ENCODE peak calls at places on chromosomes 7 and 10, in seven cellular contexts. E is MM.1S, L is heart right ventricle, C is Peyer's patch, D is heart left ventricle, S is Panc1, W is AG04450. P is an unnamed sample.

GRCh38 chr7:69062020-69062760 is 536.1 kb upstream of the AUTS2 start:
- DNase-seq in L (no peak), W (peak; percentile 6), E (no peak), S (no peak), C (no peak), D (no peak), P (peak; percentile 2)

GRCh38 chr7:142867097-142867378 is 12.2 kb downstream of the EPHB6 start:
- DNase-seq in D (no peak), E (no peak), S (no peak), C (no peak), W (no peak), L (no peak), P (no peak)

GRCh38 chr10:128468462-128468861 is 342.2 kb upstream of the MKI67 start:
- DNase-seq in D (no peak), C (no peak), S (no peak), L (no peak), W (no peak), E (no peak), P (no peak)

GRCh38 chr10:28120043-28120749 is 121.3 kb upstream of the ODAD2 start:
- DNase-seq in C (no peak), L (no peak), D (no peak), E (no peak), S (no peak), W (no peak), P (no peak)

GRCh38 chr10:116274141-116274861 is 1.3 kb upstream of the GFRA1 start:
- DNase-seq in L (no peak), W (no peak), E (peak; percentile 26), D (no peak), C (no peak), S (no peak), P (peak; percentile 64)

GRCh38 chr10:112950714-112951348 is 784 bp downstream of the TCF7L2 start:
- DNase-seq in C (no peak), S (no peak), D (no peak), W (no peak), L (peak; percentile 34), E (peak; percentile 18), P (no peak)

GRCh38 chr7:21412953-21413352 is 14.9 kb upstream of the SP4 start:
- DNase-seq in S (no peak), L (no peak), E (no peak), D (no peak), C (no peak), W (no peak), P (no peak)

GRCh38 chr7:6116216-6116615 is 85.0 kb downstream of the ANKRD61 start:
- DNase-seq in D (no peak), L (no peak), W (no peak), S (no peak), C (no peak), E (no peak), P (no peak)

GRCh38 chr7:55552320-55553086 is 19.8 kb downstream of the VOPP1 start:
- DNase-seq in D (no peak), S (no peak), C (no peak), L (peak; percentile 59), E (peak; percentile 43), W (no peak), P (no peak)

GRCh38 chr7:79244482-79244881 is 209.0 kb downstream of the MAGI2 start:
- DNase-seq in D (no peak), E (no peak), C (no peak), W (no peak), L (no peak), S (no peak), P (no peak)

GRCh38 chr10:43874984-43875383 is 226.3 kb upstream of the ZNF32 start:
- DNase-seq in S (no peak), D (no peak), W (no peak), C (no peak), E (no peak), L (no peak), P (no peak)

GRCh38 chr7:8014399-8014798 is 45.8 kb downstream of the GLCCI1 start:
- DNase-seq in W (no peak), E (no peak), C (no peak), S (no peak), L (no peak), D (no peak), P (no peak)

GRCh38 chr7:55046582-55047347 is 27.9 kb downstream of the EGFR start:
- DNase-seq in C (no peak), E (no peak), W (no peak), S (no peak), D (no peak), L (no peak), P (no peak)

GRCh38 chr10:112053895-112054294 is 129.7 kb downstream of the GPAM start:
- DNase-seq in S (no peak), E (no peak), C (no peak), D (no peak), L (no peak), W (no peak), P (no peak)

GRCh38 chr7:12139421-12139820 is 71.7 kb upstream of the TMEM106B start:
- DNase-seq in W (no peak), E (no peak), C (no peak), L (no peak), D (no peak), S (no peak), P (no peak)

GRCh38 chr10:1514641-1515040 is 222.7 kb downstream of the ADARB2 start:
- DNase-seq in L (no peak), D (no peak), E (no peak), S (no peak), C (no peak), W (no peak), P (no peak)

GRCh38 chr7:144842377-144842851 is 6.6 kb upstream of the TPK1 start:
- DNase-seq in W (no peak), L (peak; percentile 39), S (no peak), D (no peak), E (peak; percentile 27), C (peak; percentile 64), P (no peak)

GRCh38 chr10:102230264-102230860 is 4.3 kb downstream of the ELOVL3 start:
- DNase-seq in C (no peak), S (no peak), L (peak; percentile 25), D (peak; percentile 72), E (no peak), W (no peak), P (peak; percentile 12)

GRCh38 chr7:96407427-96407826 is 85.5 kb upstream of the SLC25A13 start:
- DNase-seq in S (no peak), D (no peak), W (no peak), C (no peak), L (no peak), E (no peak), P (no peak)

GRCh38 chr10:33099748-33100147 is 141.7 kb upstream of the ITGB1 start:
- DNase-seq in W (no peak), E (no peak), S (no peak), C (no peak), D (no peak), L (no peak), P (no peak)
- H3K4me3 ChIP-seq in W (no peak overlapping the region), E (no peak overlapping the region), S (no peak overlapping the region), C (no peak overlapping the region), D (no peak overlapping the region), L (no peak overlapping the region), P (no peak overlapping the region)

GRCh38 chr7:107661081-107661864 is 645 bp downstream of the SLC26A4 start:
- DNase-seq in S (no peak), C (peak; percentile 62), D (peak; percentile 75), E (no peak), L (peak; percentile 19), W (no peak), P (no peak)
- TF ChIP-seq CTCF in S (peak; percentile 40), C (peak; percentile 17), D (no peak), E (no peak), L (no peak), W (peak; percentile 29), P (peak; percentile 21)

GRCh38 chr7:100396421-100396982 is 23.2 kb downstream of the PILRA start:
- DNase-seq in E (peak; percentile 87), S (no peak), D (no peak), L (no peak), C (peak; percentile 52), W (no peak), P (no peak)
- H3K4me3 ChIP-seq in E (no peak overlapping the region), S (no peak overlapping the region), D (no peak overlapping the region), L (no peak overlapping the region), C (no peak overlapping the region), W (no peak overlapping the region), P (no peak overlapping the region)

DNA sequence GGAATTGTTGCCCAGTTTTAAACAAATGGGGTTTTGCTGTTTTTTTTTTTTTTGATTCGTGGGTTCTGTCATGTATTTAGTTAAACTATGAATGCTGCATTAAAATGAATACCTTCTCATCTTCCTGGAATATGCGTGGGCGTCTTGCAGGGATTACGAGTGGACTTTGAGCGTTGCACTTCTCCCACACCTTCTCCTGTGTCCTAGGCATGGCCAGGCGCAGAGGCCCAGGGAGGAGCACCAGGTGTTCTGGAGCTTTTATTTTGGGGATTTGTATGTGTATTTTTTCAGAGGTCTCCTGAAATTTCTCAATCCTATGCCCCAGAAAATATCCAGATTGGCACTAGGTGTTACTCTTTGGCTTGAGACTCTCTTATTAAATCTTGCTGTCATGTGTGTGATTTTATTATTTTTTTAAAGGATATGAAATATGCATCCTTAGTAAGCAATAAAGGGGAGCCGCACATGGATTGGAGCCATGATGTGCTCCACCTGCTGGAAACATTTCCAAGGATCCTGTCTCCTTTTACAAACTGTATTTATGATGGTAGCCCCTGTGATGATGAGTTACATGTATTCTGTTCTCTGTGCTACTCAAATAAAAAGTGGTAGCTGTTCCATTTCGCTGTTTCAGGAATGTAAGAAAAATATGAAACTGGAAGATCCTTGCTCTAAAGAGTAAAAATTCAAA is 482.2 kb upstream of the KLF6 start:
- DNase-seq in D (no peak), E (no peak), S (no peak), W (no peak), C (no peak), L (no peak), P (no peak)
- TF ChIP-seq CTCF in D (no peak), E (no peak), S (peak; percentile 23), W (peak; percentile 32), C (peak; percentile 39), L (no peak), P (peak; percentile 15)

P was measured in HFF-Myc.